ENCODE peak calls at places on chromosomes 3 and 15, in four cellular contexts. R is fibroblast of pulmonary artery, P is fibroblast of lung, J is MM.1S. O is an unnamed sample.

GRCh38 chr15:25055356-25056068 is 100.7 kb downstream of the SNRPN start:
- DNase-seq in R (no peak), P (no peak), J (no peak), O (no peak)

GRCh38 chr15:23073890-23074631 is 34.7 kb upstream of the TUBGCP5 start:
- DNase-seq in R (no peak), P (no peak), J (no peak), O (peak)

GRCh38 chr3:151009981-151010380 is 37.5 kb upstream of the CLRN1 start:
- DNase-seq in R (no peak), P (no peak), J (no peak), O (peak)

GRCh38 chr15:29207758-29208108 is 61.9 kb downstream of the NSMCE3 start:
- DNase-seq in R (no peak), P (no peak), J (no peak), O (no peak)

GRCh38 chr3:48599077-48599501 is 4.0 kb upstream of the COL7A1 start:
- DNase-seq in R (no peak), P (no peak), J (no peak), O (peak)

GRCh38 chr3:128854382-128854939 is 25.0 kb upstream of the ACAD9 start:
- DNase-seq in R (no peak), P (no peak), J (no peak), O (no peak)

GRCh38 chr3:42557849-42558248 is 23.9 kb downstream of the SEC22C start:
- DNase-seq in R (no peak), P (no peak), J (no peak), O (no peak)

GRCh38 chr15:68924866-68925599 is 5.3 kb upstream of the SPESP1 start:
- DNase-seq in R (peak), P (peak), J (peak), O (peak)

GRCh38 chr3:119672791-119673190 is 4.4 kb downstream of the COX17 start:
- DNase-seq in R (no peak), P (no peak), J (no peak), O (no peak)

GRCh38 chr3:72273615-72274014 is 488.7 kb upstream of the PROK2 start:
- DNase-seq in R (peak), P (peak), J (no peak), O (no peak)

GRCh38 chr15:60840703-60841411 is 361.9 kb upstream of the ICE2 start:
- DNase-seq in R (no peak), P (no peak), J (no peak), O (no peak)

DNA sequence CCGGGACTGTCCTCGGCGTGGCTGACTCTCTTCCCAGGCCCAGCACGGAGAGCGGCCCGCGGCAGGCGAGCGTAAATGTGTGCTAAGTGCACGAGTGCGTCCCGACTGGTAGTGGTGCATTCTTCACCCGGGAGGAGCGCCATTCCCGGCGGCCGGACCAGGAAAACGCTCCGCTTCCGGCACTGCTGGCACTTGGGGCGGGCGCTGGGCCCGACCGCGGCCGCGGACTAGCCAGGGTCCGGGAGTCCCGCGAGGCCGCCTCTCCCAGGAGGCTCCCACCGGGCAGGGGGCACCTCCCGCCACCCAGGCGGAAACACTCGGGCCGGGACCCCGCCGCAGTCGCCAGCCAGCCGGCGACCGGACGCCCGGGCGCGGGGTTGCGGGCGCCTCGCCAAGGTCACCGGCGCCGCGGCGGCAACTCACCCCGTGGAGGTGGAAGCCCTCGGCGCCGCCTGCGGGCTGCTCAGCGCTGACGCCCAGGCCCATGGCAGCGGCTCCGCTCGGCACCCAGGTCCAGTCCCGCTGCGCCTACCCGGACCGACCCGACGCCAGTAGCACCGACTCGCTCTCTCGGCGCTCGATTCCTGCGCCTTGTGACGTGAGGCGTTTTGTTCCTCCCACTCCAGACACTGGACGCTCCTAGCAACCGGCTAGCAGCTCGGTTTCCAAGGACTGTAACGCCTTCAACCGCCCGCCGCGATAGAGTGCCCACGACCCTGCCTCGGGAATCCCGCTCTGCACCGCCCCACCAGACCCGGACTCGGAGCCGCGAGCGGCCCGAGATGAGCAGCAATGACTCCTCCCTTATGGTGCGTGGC is at the start of the genes GORASP1 and TTC21A:
- DNase-seq in R (peak), P (peak), J (peak), O (peak)
- TF ChIP-seq CTCF in R (no peak), P (no peak), J (no peak), O (no peak)

GRCh38 chr3:30553641-30554316 is 52.6 kb upstream of the TGFBR2 start:
- DNase-seq in R (no peak), P (no peak), J (no peak), O (peak)

GRCh38 chr3:30554317-30554690 is 52.1 kb upstream of the TGFBR2 start:
- DNase-seq in R (no peak), P (no peak), J (no peak), O (no peak)

GRCh38 chr3:30557904-30558303 is 48.5 kb upstream of the TGFBR2 start:
- DNase-seq in R (no peak), P (no peak), J (no peak), O (no peak)

GRCh38 chr3:30551927-30552326 is 54.5 kb upstream of the TGFBR2 start:
- DNase-seq in R (no peak), P (no peak), J (no peak), O (no peak)

DNA sequence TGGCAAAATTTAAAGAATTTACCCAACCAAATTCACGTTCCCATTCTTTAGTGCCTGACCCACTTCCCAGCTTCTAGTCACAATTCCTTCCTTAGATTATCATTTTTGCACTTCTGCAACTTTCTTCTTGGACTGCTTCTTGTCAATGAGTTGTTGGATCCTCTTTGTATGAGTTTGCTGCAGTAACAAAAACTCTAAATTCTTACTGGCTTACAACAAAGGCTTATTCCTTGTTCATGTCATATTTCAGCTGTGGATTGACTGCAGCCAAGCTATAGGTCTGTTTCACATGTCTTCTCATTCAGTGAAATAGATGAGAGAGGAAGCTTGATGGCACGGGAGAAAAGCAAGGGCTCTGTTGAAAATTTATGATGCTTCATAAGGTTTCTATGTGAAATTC is 50.4 kb upstream of the TGFBR2 start:
- DNase-seq in R (no peak), P (no peak), J (no peak), O (no peak)
- TF ChIP-seq CTCF in R (no peak), P (no peak), J (no peak), O (no peak)

DNA sequence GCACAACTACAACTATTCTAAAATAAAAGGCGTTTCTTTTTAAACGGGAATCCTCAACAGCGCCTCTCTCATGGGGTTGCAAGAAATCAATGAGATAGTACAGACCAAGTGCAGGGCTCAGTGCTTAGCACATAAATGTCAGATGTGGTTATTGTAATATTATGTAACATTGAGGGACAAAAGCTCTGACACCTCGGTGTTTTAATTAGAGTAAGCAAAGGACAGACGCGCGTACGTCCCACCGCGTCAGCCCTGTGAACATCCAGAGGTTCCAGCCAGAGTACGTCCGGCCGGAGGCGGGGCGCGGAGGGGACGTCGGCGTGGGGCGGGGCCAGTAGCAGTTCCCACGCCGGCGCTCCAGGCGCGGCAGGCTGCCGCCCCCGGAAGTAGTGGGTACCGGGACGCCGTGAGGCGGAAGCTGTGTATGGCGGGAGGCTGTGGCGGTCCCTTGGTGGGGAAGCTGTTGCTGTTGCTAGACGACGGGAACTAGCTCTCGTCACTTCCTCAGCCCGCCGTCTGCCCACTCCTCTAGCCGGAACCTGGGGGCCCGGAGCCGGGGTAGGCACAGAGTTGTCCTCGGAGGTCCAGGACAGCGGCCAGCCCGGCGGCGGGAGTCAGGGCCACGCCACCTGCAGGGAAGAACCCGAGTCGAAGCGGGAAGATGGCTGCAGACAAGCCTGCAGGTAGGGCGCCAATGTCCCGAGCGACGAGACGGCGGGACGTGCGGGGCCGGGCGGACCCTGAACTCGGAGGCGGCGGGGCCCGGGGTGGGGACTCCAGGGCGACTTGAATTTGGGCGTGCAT is at the start of gene CNOT10:
- DNase-seq in R (peak), P (peak), J (peak), O (peak)
- TF ChIP-seq CTCF in R (no peak), P (no peak), J (no peak), O (no peak)

GRCh38 chr15:65868546-65869126 is 655 bp upstream of the RAB11A start:
- DNase-seq in R (no peak), P (no peak), J (no peak), O (no peak)

GRCh38 chr15:65870889-65871533 is 1.7 kb downstream of the RAB11A start:
- DNase-seq in R (peak), P (peak), J (no peak), O (peak)

GRCh38 chr15:65867244-65867643 is 2.0 kb upstream of the RAB11A start:
- DNase-seq in R (no peak), P (no peak), J (no peak), O (no peak)

GRCh38 chr15:65869954-65870871 is 922 bp downstream of the RAB11A start:
- DNase-seq in R (peak), P (peak), J (no peak), O (peak)

GRCh38 chr15:65869127-65869953 is at the start of gene RAB11A:
- DNase-seq in R (peak), P (peak), J (peak), O (peak)
- TF ChIP-seq CTCF in R (peak), P (peak), J (peak), O (peak)

GRCh38 chr3:194592798-194593752 is 40.1 kb downstream of the TMEM44 start:
- DNase-seq in R (peak), P (peak), J (peak), O (peak)
- TF ChIP-seq CTCF in R (peak), P (no peak), J (no peak), O (no peak)

O was measured in MCF 10A.